ENCODE peak calls at places on chromosomes 16 and 17, in four cellular contexts. D is fibroblast of lung, F is heart right ventricle, H is brain microvascular endothelial cell. Q is an unnamed sample. For H3K27me3, the result is how much of the 10 kb centered on the place peaks cover.

GRCh38 chr16:82598766-82599165 is 28.0 kb upstream of the CDH13 start:
- DNase-seq in H (no peak), D (no peak), F (no peak), Q (no peak)

GRCh38 chr16:87926246-87927194 is 9.8 kb downstream of the CA5A start:
- DNase-seq in F (no peak), D (no peak), H (no peak), Q (no peak)

GRCh38 chr16:81410643-81411235 is 33.9 kb upstream of the CMIP start:
- DNase-seq in F (no peak), H (no peak), D (no peak), Q (no peak)

GRCh38 chr16:54066451-54067056 is 220.0 kb downstream of the IRX3 start:
- DNase-seq in F (peak), D (peak), H (no peak), Q (no peak)

GRCh38 chr17:9890124-9890523 is 14.9 kb downstream of the RCVRN start:
- DNase-seq in H (no peak), D (no peak), F (peak), Q (no peak)

GRCh38 chr17:48718781-48719641 is 3.3 kb downstream of the PRAC1 start:
- DNase-seq in D (no peak), H (no peak), F (no peak), Q (no peak)

GRCh38 chr16:85028638-85029412 is 1.2 kb downstream of the KIAA0513 start:
- DNase-seq in H (no peak), D (peak), F (no peak), Q (peak)

GRCh38 chr16:969508-970378 is 1.0 kb downstream of the LMF1 start:
- DNase-seq in F (peak), H (no peak), D (no peak), Q (no peak)

GRCh38 chr16:12395266-12395665 is 408.4 kb downstream of the CPPED1 start:
- DNase-seq in D (peak), H (peak), F (no peak), Q (no peak)

GRCh38 chr17:77325826-77326581 is 185.2 kb downstream of the SEC14L1 start:
- DNase-seq in F (no peak), H (no peak), D (peak), Q (no peak)

GRCh38 chr16:80147021-80147680 is 393.6 kb upstream of the DYNLRB2 start:
- DNase-seq in D (peak), H (no peak), F (no peak), Q (no peak)

GRCh38 chr16:85104821-85105391 is 7.4 kb downstream of the CIBAR2 start:
- DNase-seq in F (no peak), H (no peak), D (no peak), Q (peak)

GRCh38 chr17:7432296-7432695 is 2.9 kb upstream of the TMEM102 start:
- DNase-seq in H (no peak), D (no peak), F (no peak), Q (no peak)

GRCh38 chr17:58665946-58666857 is 25.6 kb downstream of the TEX14 start:
- DNase-seq in F (no peak), H (no peak), D (no peak), Q (no peak)

GRCh38 chr16:12794486-12795399 is 8.9 kb downstream of the CPPED1 start:
- DNase-seq in D (no peak), F (peak), H (no peak), Q (no peak)

GRCh38 chr17:44197980-44198720 is 1.5 kb downstream of the ATXN7L3 start:
- DNase-seq in F (no peak), H (no peak), D (peak), Q (no peak)

GRCh38 chr17:61460796-61461585 is 8.8 kb downstream of the TBX4 start:
- DNase-seq in F (no peak), H (no peak), D (no peak), Q (no peak)

GRCh38 chr17:61458000-61458399 is 5.8 kb downstream of the TBX4 start:
- DNase-seq in F (no peak), D (no peak), H (no peak), Q (no peak)

GRCh38 chr17:61458491-61459433 is 6.5 kb downstream of the TBX4 start:
- DNase-seq in D (no peak), H (no peak), F (no peak), Q (no peak)

GRCh38 chr17:61459968-61460718 is 7.9 kb downstream of the TBX4 start:
- DNase-seq in H (no peak), D (no peak), F (no peak), Q (no peak)

GRCh38 chr17:61459434-61459809 is 7.2 kb downstream of the TBX4 start:
- DNase-seq in F (no peak), H (no peak), D (no peak), Q (no peak)
- H3K27me3 ChIP-seq in F (half or more), H (half or more), D (under half), Q (under half)

GRCh38 chr17:81386646-81387234 is 8.5 kb upstream of the BAHCC1 start:
- DNase-seq in H (no peak), F (peak), D (no peak), Q (no peak)

GRCh38 chr17:81384929-81385319 is 10.3 kb upstream of the BAHCC1 start:
- DNase-seq in D (no peak), F (no peak), H (no peak), Q (no peak)

GRCh38 chr17:81386141-81386645 is 9.1 kb upstream of the BAHCC1 start:
- DNase-seq in F (no peak), H (no peak), D (peak), Q (no peak)

GRCh38 chr17:81383504-81384421 is 11.5 kb upstream of the BAHCC1 start:
- DNase-seq in H (no peak), F (no peak), D (no peak), Q (no peak)

GRCh38 chr17:81385320-81386111 is 9.7 kb upstream of the BAHCC1 start:
- DNase-seq in F (no peak), H (no peak), D (peak), Q (no peak)
- H3K4me3 ChIP-seq in F (no peak), H (no peak), D (no peak), Q (no peak)

GRCh38 chr16:65120811-65121721 is 797 bp downstream of the CDH11 start:
- DNase-seq in H (no peak), F (peak), D (peak), Q (no peak)
- H3K27me3 ChIP-seq in H (under half), F (under half), D (under half), Q (under half)

GRCh38 chr17:42184717-42185496 is at the start of gene HCRT:
- DNase-seq in H (no peak), F (no peak), D (no peak), Q (no peak)

GRCh38 chr17:42180922-42181850 is at the start of gene KCNH4:
- DNase-seq in D (peak), H (peak), F (peak), Q (peak)

GRCh38 chr17:42183741-42184711 is 1.2 kb downstream of the HCRT start:
- DNase-seq in D (peak), F (peak), H (peak), Q (peak)

GRCh38 chr17:42181851-42182207 is 887 bp upstream of the KCNH4 start:
- DNase-seq in D (no peak), F (no peak), H (no peak), Q (no peak)

DNA sequence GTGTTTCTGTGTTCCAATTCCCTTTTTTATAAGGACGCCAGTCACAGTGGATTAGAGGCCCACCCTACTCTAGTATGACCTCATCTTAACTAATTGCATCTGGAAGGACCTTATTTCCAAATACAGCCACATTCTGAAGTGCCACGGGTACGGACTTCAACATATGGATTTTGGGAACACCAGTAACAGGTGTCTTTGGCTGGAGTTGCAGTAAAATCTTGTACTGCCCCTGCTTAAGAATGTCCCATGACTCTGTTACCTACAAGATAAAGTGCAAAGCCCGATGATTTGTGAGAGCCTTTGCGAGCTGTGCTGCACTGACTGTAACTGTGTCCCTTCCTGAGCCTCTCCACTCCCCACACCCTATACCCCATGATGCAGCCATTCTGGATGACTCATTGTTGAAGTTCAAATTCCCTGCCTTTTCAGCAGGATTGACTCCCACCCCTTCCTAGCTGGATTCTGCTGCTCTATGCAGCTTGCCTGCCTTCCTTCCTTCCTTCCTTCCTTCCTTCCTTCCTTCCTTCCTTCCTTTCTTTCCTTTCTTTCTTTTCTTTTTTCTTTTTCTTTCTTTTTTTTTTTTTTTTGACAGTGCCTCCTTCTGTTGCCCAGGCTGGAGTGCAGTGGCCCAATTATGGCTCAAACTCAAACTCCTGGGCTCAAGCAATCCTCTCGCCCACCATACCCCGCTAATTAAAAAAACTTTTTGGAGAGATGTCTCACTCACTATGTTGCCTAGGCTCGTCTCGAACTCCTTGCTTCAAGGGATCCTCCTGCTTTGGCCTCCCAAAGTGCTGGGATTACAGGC is 2.1 kb downstream of the HCRT start:
- DNase-seq in H (peak), F (no peak), D (peak), Q (no peak)
- H3K4me3 ChIP-seq in H (no peak), F (peak), D (no peak), Q (peak)

GRCh38 chr17:30570596-30571265 is 93.5 kb downstream of the GOSR1 start:
- DNase-seq in H (no peak), D (no peak), F (no peak), Q (no peak)
- H3K27me3 ChIP-seq in H (under half), D (under half), F (under half), Q (under half)

GRCh38 chr17:28948342-28948741 is 3.0 kb downstream of the PHF12 start:
- DNase-seq in D (no peak), H (no peak), F (no peak), Q (no peak)
- H3K4me3 ChIP-seq in D (peak), H (peak), F (peak), Q (peak)

GRCh38 chr17:39601758-39602532 is 5.8 kb downstream of the NEUROD2 start:
- DNase-seq in H (no peak), D (no peak), F (no peak), Q (no peak)
- H3K27me3 ChIP-seq in H (half or more), D (half or more), F (half or more), Q (half or more)

GRCh38 chr17:1203111-1203966 is 23.6 kb upstream of the ABR start:
- DNase-seq in D (peak), F (peak), H (peak), Q (peak)

GRCh38 chr17:1201132-1201702 is 21.4 kb upstream of the ABR start:
- DNase-seq in H (no peak), F (no peak), D (no peak), Q (peak)

GRCh38 chr17:1206016-1206787 is 26.4 kb upstream of the ABR start:
- DNase-seq in D (no peak), H (no peak), F (no peak), Q (no peak)

GRCh38 chr17:1200440-1200839 is 20.7 kb upstream of the ABR start:
- DNase-seq in D (no peak), F (no peak), H (no peak), Q (no peak)

GRCh38 chr17:1203967-1204291 is 24.1 kb upstream of the ABR start:
- DNase-seq in H (no peak), F (no peak), D (no peak), Q (no peak)
- H3K4me3 ChIP-seq in H (peak), F (peak), D (peak), Q (no peak)